ENCODE peak calls at places on chromosomes 5 and 9, in six cellular contexts. C is sigmoid colon, E is OCI-LY7, N is K562, Y is AG09309, Z is fibroblast of pulmonary artery. L is an unnamed sample.

GRCh38 chr5:68356623-68357022 is 141.1 kb downstream of the PIK3R1 start:
- DNase-seq in C (no peak), Y (no peak), E (no peak), Z (no peak), N (no peak), L (no peak)

GRCh38 chr9:15059003-15059402 is 148.8 kb upstream of the FREM1 start:
- DNase-seq in N (no peak), E (no peak), Y (no peak), C (no peak), Z (no peak), L (no peak)

GRCh38 chr5:14209222-14209822 is 66.2 kb downstream of the TRIO start:
- DNase-seq in Z (no peak), N (no peak), E (no peak), Y (no peak), C (no peak), L (no peak)

GRCh38 chr9:112341741-112342140 is 8.3 kb upstream of the PTBP3 start:
- DNase-seq in Z (peak), N (no peak), Y (no peak), E (no peak), C (no peak), L (no peak)

GRCh38 chr9:121322037-121322736 is 47.9 kb downstream of the STOM start:
- DNase-seq in E (no peak), Z (peak), N (no peak), C (no peak), Y (peak), L (no peak)

GRCh38 chr5:169336234-169336633 is 35.3 kb upstream of the SLIT3 start:
- DNase-seq in C (no peak), E (no peak), Y (no peak), N (no peak), Z (no peak), L (no peak)

GRCh38 chr9:112180387-112180881 is 5.3 kb upstream of the SUSD1 start:
- DNase-seq in N (peak), Z (no peak), E (no peak), Y (no peak), C (no peak), L (no peak)

GRCh38 chr9:92100237-92100911 is 14.8 kb downstream of the SPTLC1 start:
- DNase-seq in E (no peak), C (no peak), Y (peak), Z (peak), N (no peak), L (peak)

GRCh38 chr9:132798817-132799790 is 79.0 kb downstream of the AK8 start:
- DNase-seq in Y (no peak), E (no peak), Z (no peak), C (no peak), N (peak), L (no peak)

GRCh38 chr5:62606878-62607277 is 28.3 kb downstream of the LRRC70 start:
- DNase-seq in N (no peak), E (no peak), Y (no peak), Z (peak), C (no peak), L (no peak)

GRCh38 chr9:131018621-131019020 is 9.6 kb downstream of the LAMC3 start:
- DNase-seq in Z (no peak), C (no peak), Y (no peak), N (no peak), E (no peak), L (no peak)
- TF ChIP-seq CTCF in Z (peak), C (no peak), Y (no peak), N (no peak), E (peak), L (peak)

DNA sequence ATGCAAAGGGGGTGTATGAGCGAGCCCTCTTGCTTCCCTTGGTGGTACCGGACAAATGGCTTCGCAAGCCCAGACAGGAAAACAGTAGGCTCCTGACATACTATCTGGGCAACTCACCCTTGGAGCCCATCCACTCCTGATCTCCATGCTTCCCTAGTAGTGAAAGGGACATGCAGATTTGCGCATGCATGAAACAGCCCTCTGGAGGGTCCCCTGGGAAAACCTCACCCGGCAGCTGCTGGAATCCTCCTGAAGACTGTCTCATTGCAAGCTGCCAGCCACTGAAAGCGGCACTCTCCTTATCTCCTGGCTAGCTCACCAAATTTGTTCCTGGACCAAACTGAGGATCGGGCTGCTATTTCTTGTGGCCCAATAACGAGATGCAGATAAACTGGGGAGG is 10.2 kb downstream of the ZNF169 start:
- DNase-seq in Y (no peak), N (no peak), Z (no peak), E (no peak), C (no peak), L (no peak)
- H3K4me3 ChIP-seq in Y (no peak), N (no peak), Z (no peak), E (no peak), C (no peak), L (no peak)

GRCh38 chr5:149836451-149837139 is 106.5 kb downstream of the PPARGC1B start:
- DNase-seq in Y (no peak), E (no peak), Z (no peak), N (no peak), C (no peak), L (no peak)

GRCh38 chr5:149839761-149840160 is 104.8 kb downstream of the PDE6A start:
- DNase-seq in Z (peak), N (no peak), C (no peak), E (no peak), Y (no peak), L (no peak)

GRCh38 chr5:149840226-149840825 is 104.3 kb downstream of the PDE6A start:
- DNase-seq in Y (no peak), Z (no peak), E (no peak), N (no peak), C (no peak), L (no peak)

GRCh38 chr5:149838881-149839739 is 105.5 kb downstream of the PDE6A start:
- DNase-seq in C (no peak), E (no peak), N (no peak), Y (no peak), Z (peak), L (no peak)

GRCh38 chr5:149837680-149838269 is 106.8 kb downstream of the PDE6A start:
- DNase-seq in Y (peak), C (no peak), N (peak), Z (peak), E (peak), L (no peak)
- TF ChIP-seq CTCF in Y (peak), C (peak), N (peak), Z (peak), E (peak), L (peak)

GRCh38 chr5:103490340-103490739 is 72.2 kb downstream of the NUDT12 start:
- DNase-seq in Z (no peak), N (no peak), Y (no peak), C (no peak), E (no peak), L (no peak)
- H3K4me3 ChIP-seq in Z (no peak), N (no peak), Y (no peak), C (no peak), E (no peak), L (no peak)

GRCh38 chr5:172860520-172861443 is 26.7 kb downstream of the ERGIC1 start:
- DNase-seq in N (no peak), Z (peak), E (no peak), C (peak), Y (no peak), L (no peak)
- TF ChIP-seq CTCF in N (no peak), Z (no peak), E (no peak), C (no peak), Y (no peak), L (no peak)

GRCh38 chr9:134495881-134496412 is 145.7 kb upstream of the COL5A1 start:
- DNase-seq in Z (no peak), N (no peak), Y (no peak), E (no peak), C (no peak), L (no peak)

GRCh38 chr9:134498767-134499166 is 142.8 kb upstream of the COL5A1 start:
- DNase-seq in N (no peak), C (peak), E (no peak), Z (no peak), Y (no peak), L (no peak)

GRCh38 chr9:134497283-134497860 is 144.2 kb upstream of the COL5A1 start:
- DNase-seq in N (no peak), C (no peak), E (no peak), Z (no peak), Y (no peak), L (no peak)

GRCh38 chr9:134494905-134495304 is 146.7 kb upstream of the COL5A1 start:
- DNase-seq in Z (no peak), E (no peak), C (peak), N (no peak), Y (no peak), L (no peak)

GRCh38 chr9:134496413-134497282 is 145.0 kb upstream of the COL5A1 start:
- DNase-seq in C (no peak), E (no peak), Z (peak), N (no peak), Y (peak), L (no peak)
- H3K4me3 ChIP-seq in C (no peak), E (no peak), Z (no peak), N (no peak), Y (peak), L (no peak)

DNA sequence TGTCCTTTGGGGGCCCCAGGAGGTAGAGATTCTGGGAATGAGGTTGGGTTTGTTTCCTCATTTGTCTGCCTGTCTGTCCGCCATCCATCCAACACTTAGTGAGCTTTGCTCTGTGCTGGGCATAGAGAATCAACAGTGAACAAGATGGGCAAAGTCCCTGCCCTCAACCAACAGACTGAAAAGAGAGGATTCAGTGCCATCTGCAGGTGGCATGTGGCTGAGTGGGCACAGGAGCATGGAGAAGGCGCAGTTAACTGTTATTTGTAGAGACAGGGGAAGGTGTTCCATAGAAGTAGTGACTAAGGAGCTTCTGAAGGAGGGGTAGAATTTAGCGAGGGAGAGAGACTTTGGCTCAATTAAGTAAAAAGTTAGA is 23.1 kb downstream of the POLR1E start:
- DNase-seq in Z (no peak), N (no peak), Y (no peak), C (no peak), E (no peak), L (no peak)
- TF ChIP-seq CTCF in Z (no peak), N (no peak), Y (no peak), C (no peak), E (peak), L (no peak)

DNA sequence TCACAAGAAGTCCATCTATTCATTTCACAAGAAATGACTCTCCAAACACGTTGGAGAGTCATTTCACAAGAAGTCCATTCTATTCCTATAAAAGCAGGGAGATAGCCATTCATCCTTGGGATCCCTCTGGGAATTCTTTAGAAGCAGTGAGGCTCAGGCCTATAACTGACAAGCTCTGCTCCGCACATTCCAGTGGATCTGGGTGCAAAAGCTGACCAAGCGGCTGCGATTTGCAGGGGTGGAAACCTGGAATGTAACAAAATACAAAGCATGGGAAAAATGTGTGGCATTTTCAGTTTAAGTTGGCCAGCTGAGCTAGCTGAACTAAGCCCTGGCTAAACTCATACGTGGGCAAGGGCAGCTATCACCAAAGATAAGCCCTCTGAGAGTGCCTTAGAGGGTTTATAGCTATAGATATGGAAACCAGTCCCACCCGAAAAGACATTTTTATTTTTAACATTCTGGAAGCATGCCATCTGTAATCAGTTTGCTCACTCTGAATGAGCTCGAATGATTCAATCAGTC is 8.7 kb downstream of the TAS2R1 start:
- DNase-seq in N (no peak), Z (peak), Y (peak), E (no peak), C (no peak), L (peak)
- H3K4me3 ChIP-seq in N (no peak), Z (no peak), Y (no peak), E (no peak), C (no peak), L (no peak)